ENCODE peak calls at places on chromosomes 6 and 20, in seven cellular contexts. U is HCT116, H is H1, W is HepG2, D is MM.1S, M is GM23248, J is fibroblast of lung. R is an unnamed sample.

GRCh38 chr20:20546402-20546801 is 166.0 kb downstream of the RALGAPA2 start:
- DNase-seq in U (no peak), H (no peak), W (no peak), D (no peak), M (no peak), J (no peak), R (no peak)

GRCh38 chr6:170143401-170144150 is 147.3 kb downstream of the DLL1 start:
- DNase-seq in U (no peak), H (no peak), W (no peak), D (no peak), M (no peak), J (no peak), R (no peak)

GRCh38 chr6:144064831-144065668 is 30.3 kb downstream of the SF3B5 start:
- DNase-seq in U (no peak), H (no peak), W (no peak), D (no peak), M (peak; percentile 33), J (peak; percentile 1), R (no peak)

GRCh38 chr20:57882451-57883161 is 172.8 kb upstream of the PMEPA1 start:
- DNase-seq in U (no peak), H (no peak), W (no peak), D (no peak), M (peak; percentile 82), J (peak; percentile 40), R (no peak)

GRCh38 chr6:46828939-46829338 is 35.8 kb downstream of the MEP1A start:
- DNase-seq in U (no peak), H (no peak), W (no peak), D (no peak), M (no peak), J (no peak), R (no peak)

GRCh38 chr20:17066955-17067354 is 159.9 kb upstream of the PCSK2 start:
- DNase-seq in U (no peak), H (no peak), W (no peak), D (no peak), M (no peak), J (no peak), R (no peak)

GRCh38 chr6:137489410-137490371 is 4.5 kb downstream of the OLIG3 start:
- DNase-seq in U (no peak), H (no peak), W (no peak), D (no peak), M (no peak), J (no peak), R (no peak)

GRCh38 chr20:35568645-35569044 is 26.8 kb downstream of the ERGIC3 start:
- DNase-seq in U (peak; percentile 16), H (no peak), W (peak; percentile 78), D (peak; percentile 42), M (peak; percentile 16), J (no peak), R (no peak)

GRCh38 chr20:54266844-54267243 is 59.0 kb downstream of the PFDN4 start:
- DNase-seq in U (no peak), H (no peak), W (no peak), D (no peak), M (no peak), J (no peak), R (no peak)

GRCh38 chr6:17965397-17965796 is 22.0 kb downstream of the KIF13A start:
- DNase-seq in U (no peak), H (no peak), W (no peak), D (no peak), M (peak; percentile 87), J (peak; percentile 81), R (no peak)

GRCh38 chr20:16569218-16570153 is 3.8 kb downstream of the KIF16B start:
- DNase-seq in U (no peak), H (no peak), W (no peak), D (no peak), M (no peak), J (no peak), R (no peak)

GRCh38 chr6:40293109-40293823 is 293.9 kb downstream of the LRFN2 start:
- DNase-seq in U (no peak), H (no peak), W (no peak), D (no peak), M (no peak), J (no peak), R (no peak)

GRCh38 chr6:7267071-7267470 is 45.9 kb downstream of the SSR1 start:
- DNase-seq in U (no peak), H (no peak), W (no peak), D (no peak), M (no peak), J (no peak), R (no peak)

GRCh38 chr20:50286609-50287008 is 96.0 kb downstream of the CEBPB start:
- DNase-seq in U (no peak), H (no peak), W (no peak), D (no peak), M (peak; percentile 87), J (peak; percentile 92), R (no peak)

GRCh38 chr6:25452027-25452426 is 172.9 kb downstream of the CARMIL1 start:
- DNase-seq in U (no peak), H (no peak), W (no peak), D (no peak), M (no peak), J (no peak), R (no peak)

GRCh38 chr6:157715766-157716171 is 107.3 kb upstream of the SNX9 start:
- DNase-seq in U (no peak), H (no peak), W (no peak), D (no peak), M (peak; percentile 98), J (peak; percentile 68), R (no peak)

GRCh38 chr20:4275689-4276088 is 260.3 kb upstream of the RNF24 start:
- DNase-seq in U (no peak), H (no peak), W (no peak), D (no peak), M (no peak), J (no peak), R (no peak)

GRCh38 chr6:79167931-79168694 is 66.4 kb downstream of the HMGN3 start:
- DNase-seq in U (no peak), H (no peak), W (no peak), D (no peak), M (peak; percentile 60), J (peak; percentile 64), R (no peak)

GRCh38 chr20:48657426-48658197 is 170.2 kb downstream of the PREX1 start:
- DNase-seq in U (peak; percentile 52), H (no peak), W (peak; percentile 84), D (peak; percentile 67), M (peak; percentile 81), J (peak; percentile 53), R (peak; percentile 76)

GRCh38 chr20:40110241-40110910 is 578.7 kb downstream of the MAFB start:
- DNase-seq in U (no peak), H (no peak), W (no peak), D (no peak), M (no peak), J (no peak), R (no peak)

GRCh38 chr6:7262037-7262461 is 51.0 kb downstream of the SSR1 start:
- DNase-seq in U (no peak), H (no peak), W (no peak), D (no peak), M (no peak), J (no peak), R (no peak)

GRCh38 chr6:164048840-164049239 is 634.3 kb downstream of the QKI start:
- DNase-seq in U (no peak), H (no peak), W (no peak), D (no peak), M (no peak), J (peak; percentile 59), R (no peak)

GRCh38 chr20:59785986-59786753 is 147.3 kb downstream of the SYCP2 start:
- DNase-seq in U (no peak), H (no peak), W (no peak), D (no peak), M (no peak), J (no peak), R (no peak)

GRCh38 chr6:4169028-4169789 is 33.8 kb upstream of the ECI2 start:
- DNase-seq in U (no peak), H (no peak), W (no peak), D (no peak), M (peak; percentile 66), J (peak; percentile 29), R (no peak)

GRCh38 chr6:90885611-90886056 is 298.8 kb upstream of the MAP3K7 start:
- DNase-seq in U (no peak), H (no peak), W (no peak), D (no peak), M (peak; percentile 6), J (peak; percentile 54), R (no peak)

GRCh38 chr6:3512832-3513231 is 56.0 kb upstream of the SLC22A23 start:
- DNase-seq in U (no peak), H (no peak), W (no peak), D (no peak), M (no peak), J (no peak), R (no peak)

GRCh38 chr6:659716-660581 is 3.0 kb upstream of the HUS1B start:
- DNase-seq in U (no peak), H (no peak), W (no peak), D (no peak), M (no peak), J (no peak), R (peak; percentile 61)

GRCh38 chr6:143283887-143284640 is 166.4 kb downstream of the ADAT2 start:
- DNase-seq in U (no peak), H (no peak), W (no peak), D (no peak), M (peak; percentile 66), J (peak; percentile 80), R (no peak)

GRCh38 chr6:121408321-121408720 is 27.1 kb upstream of the GJA1 start:
- DNase-seq in U (no peak), H (no peak), W (no peak), D (no peak), M (no peak), J (no peak), R (no peak)
- TF ChIP-seq EZH2 in U (no peak), H (no peak), W (no peak), D (no peak), M (no peak), J (no peak), R (no peak)

DNA sequence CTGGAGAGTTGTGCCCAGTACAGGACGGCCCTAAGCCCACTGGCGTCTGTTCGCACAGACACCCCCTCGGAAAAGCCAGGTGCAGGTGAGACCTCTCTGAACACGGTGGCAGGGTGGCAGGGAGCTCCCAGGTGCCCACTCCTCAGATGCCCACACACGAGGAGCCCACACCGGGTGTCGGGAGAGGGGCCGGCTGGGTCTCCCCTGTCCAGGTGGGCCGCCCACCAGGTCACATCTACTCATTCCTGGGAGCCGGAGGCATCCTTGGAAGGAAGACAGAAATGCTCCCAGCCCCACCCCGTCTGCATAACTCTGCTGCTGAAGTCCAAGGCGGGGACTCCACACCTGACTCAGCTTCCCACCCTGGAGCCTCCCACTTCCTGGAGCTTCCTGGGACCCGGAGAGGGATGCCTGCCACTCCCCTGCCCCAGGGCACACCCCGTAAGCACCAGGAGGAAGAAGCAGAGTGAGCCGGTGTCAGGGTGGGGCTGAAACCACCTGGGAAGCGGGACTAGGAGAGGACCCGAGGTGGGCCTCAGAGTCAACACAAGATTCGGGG is 2.5 kb downstream of the SRMS start:
- DNase-seq in U (peak; percentile 67), H (no peak), W (no peak), D (no peak), M (no peak), J (no peak), R (no peak)
- H3K9ac ChIP-seq in U (peak overlapping the region; percentile 37), H (no peak overlapping the region), W (no peak overlapping the region), D (no peak overlapping the region), M (no peak overlapping the region), J (no peak overlapping the region), R (no peak overlapping the region)

GRCh38 chr6:27565839-27566779 is 93.2 kb upstream of the ZNF184 start:
- DNase-seq in U (no peak), H (no peak), W (peak; percentile 62), D (no peak), M (no peak), J (peak; percentile 14), R (no peak)
- TF ChIP-seq EZH2 in U (no peak), H (no peak), W (no peak), D (no peak), M (no peak), J (peak; percentile 51), R (no peak)

GRCh38 chr20:45913105-45913504 is 1.1 kb upstream of the PLTP start:
- DNase-seq in U (no peak), H (no peak), W (no peak), D (no peak), M (peak; percentile 54), J (no peak), R (no peak)
- H3K9ac ChIP-seq in U (no peak overlapping the region), H (no peak overlapping the region), W (no peak overlapping the region), D (no peak overlapping the region), M (no peak overlapping the region), J (no peak overlapping the region), R (no peak overlapping the region)